ENCODE peak calls at places on chromosomes 6 and 20, in four cellular contexts. D, C, G and R are unnamed samples.

GRCh38 chr6:36550473-36551000 is 3.3 kb upstream of the STK38 start:
- DNase-seq in D (no peak), C (no peak), G (no peak), R (no peak)

GRCh38 chr6:75266716-75267291 is 17.8 kb downstream of the TMEM30A start:
- DNase-seq in D (peak), C (no peak), G (peak), R (peak)

GRCh38 chr20:44200983-44201382 is 9.6 kb downstream of the OSER1 start:
- DNase-seq in D (no peak), C (no peak), G (no peak), R (no peak)

GRCh38 chr6:41497994-41498393 is 48.2 kb upstream of the FOXP4 start:
- DNase-seq in D (no peak), C (no peak), G (no peak), R (no peak)

GRCh38 chr20:3173582-3174441 is 463 bp upstream of the LZTS3 start:
- DNase-seq in D (peak), C (peak), G (peak), R (peak)

GRCh38 chr6:163971841-163972838 is 557.6 kb downstream of the QKI start:
- DNase-seq in D (no peak), C (no peak), G (no peak), R (no peak)

GRCh38 chr6:6781172-6781876 is 192.8 kb downstream of the LY86 start:
- DNase-seq in D (no peak), C (no peak), G (peak), R (no peak)

GRCh38 chr6:119303164-119303887 is 46.2 kb downstream of the MAN1A1 start:
- DNase-seq in D (no peak), C (no peak), G (no peak), R (no peak)

GRCh38 chr20:33415948-33416347 is 14.6 kb upstream of the CDK5RAP1 start:
- DNase-seq in D (no peak), C (no peak), G (peak), R (no peak)

GRCh38 chr20:18056174-18057105 is 1.3 kb downstream of the OVOL2 start:
- DNase-seq in D (peak), C (peak), G (peak), R (peak)

GRCh38 chr6:138231399-138231886 is 13.2 kb upstream of the PBOV1 start:
- DNase-seq in D (peak), C (no peak), G (no peak), R (peak)

GRCh38 chr20:19885981-19886665 is 128.1 kb downstream of the RIN2 start:
- DNase-seq in D (peak), C (no peak), G (no peak), R (no peak)